ENCODE peak calls at places on chromosomes 12 and 14, in eight cellular contexts. One of them, this sample, is unnamed.
A peak's percentile ranks its signal among the peaks of the same experiment; 100 is the strongest.

GRCh38 chr14:54252072-54252730 is 144.6 kb upstream of the CDKN3 start:
- DNase-seq in glutamatergic neuron: no peak
- DNase-seq in sigmoid colon: no peak
- DNase-seq in Calu3: peak; percentile 66
- DNase-seq in RWPE1: peak; percentile 82
- DNase-seq in HCT116: peak; percentile 95
- DNase-seq in IMR-90: peak; percentile 58
- DNase-seq in AG10803: peak; percentile 87
- DNase-seq in this sample: no peak

GRCh38 chr12:19801941-19802340 is 362.6 kb downstream of the AEBP2 start:
- DNase-seq in AG10803: no peak
- DNase-seq in Calu3: no peak
- DNase-seq in RWPE1: no peak
- DNase-seq in sigmoid colon: no peak
- DNase-seq in glutamatergic neuron: no peak
- DNase-seq in HCT116: no peak
- DNase-seq in IMR-90: no peak
- DNase-seq in this sample: no peak

GRCh38 chr12:124992874-124993567 is 424 bp upstream of the BRI3BP start:
- DNase-seq in HCT116: peak; percentile 91
- DNase-seq in sigmoid colon: no peak
- DNase-seq in RWPE1: peak; percentile 68
- DNase-seq in IMR-90: peak; percentile 24
- DNase-seq in glutamatergic neuron: peak; percentile 81
- DNase-seq in AG10803: no peak
- DNase-seq in Calu3: peak; percentile 92
- DNase-seq in this sample: peak; percentile 81

GRCh38 chr12:93634416-93634815 is 42.8 kb upstream of the CRADD start:
- DNase-seq in RWPE1: no peak
- DNase-seq in IMR-90: peak; percentile 64
- DNase-seq in sigmoid colon: no peak
- DNase-seq in HCT116: no peak
- DNase-seq in AG10803: peak; percentile 24
- DNase-seq in glutamatergic neuron: no peak
- DNase-seq in Calu3: no peak
- DNase-seq in this sample: no peak

GRCh38 chr12:39459027-39459434 is 16.1 kb upstream of the KIF21A start:
- DNase-seq in Calu3: no peak
- DNase-seq in sigmoid colon: no peak
- DNase-seq in RWPE1: no peak
- DNase-seq in glutamatergic neuron: no peak
- DNase-seq in AG10803: no peak
- DNase-seq in IMR-90: no peak
- DNase-seq in HCT116: no peak
- DNase-seq in this sample: no peak

GRCh38 chr12:109568486-109568885 is 4.8 kb downstream of the MMAB start:
- DNase-seq in RWPE1: no peak
- DNase-seq in sigmoid colon: no peak
- DNase-seq in IMR-90: peak; percentile 9
- DNase-seq in Calu3: no peak
- DNase-seq in HCT116: no peak
- DNase-seq in glutamatergic neuron: no peak
- DNase-seq in AG10803: no peak
- DNase-seq in this sample: no peak

GRCh38 chr12:106651552-106651951 is 68.7 kb downstream of the RFX4 start:
- DNase-seq in RWPE1: no peak
- DNase-seq in HCT116: no peak
- DNase-seq in sigmoid colon: no peak
- DNase-seq in AG10803: no peak
- DNase-seq in IMR-90: no peak
- DNase-seq in Calu3: no peak
- DNase-seq in glutamatergic neuron: no peak
- DNase-seq in this sample: no peak

GRCh38 chr12:113149361-113150150 is at the start of gene CFAP73:
- DNase-seq in RWPE1: peak; percentile 84
- DNase-seq in HCT116: peak; percentile 62
- DNase-seq in sigmoid colon: no peak
- DNase-seq in glutamatergic neuron: peak; percentile 84
- DNase-seq in IMR-90: peak; percentile 75
- DNase-seq in Calu3: peak; percentile 96
- DNase-seq in AG10803: peak; percentile 84
- DNase-seq in this sample: peak; percentile 79

GRCh38 chr14:95488376-95489162 is 27.9 kb downstream of the SYNE3 start:
- DNase-seq in IMR-90: peak; percentile 27
- DNase-seq in RWPE1: no peak
- DNase-seq in AG10803: peak; percentile 67
- DNase-seq in sigmoid colon: no peak
- DNase-seq in Calu3: no peak
- DNase-seq in HCT116: no peak
- DNase-seq in glutamatergic neuron: no peak
- DNase-seq in this sample: no peak

GRCh38 chr12:3364226-3364625 is 126.8 kb upstream of the PRMT8 start:
- DNase-seq in sigmoid colon: no peak
- DNase-seq in HCT116: no peak
- DNase-seq in Calu3: no peak
- DNase-seq in RWPE1: no peak
- DNase-seq in glutamatergic neuron: no peak
- DNase-seq in IMR-90: no peak
- DNase-seq in AG10803: no peak
- DNase-seq in this sample: no peak

GRCh38 chr12:122980192-122981035 is at the start of gene ARL6IP4:
- DNase-seq in IMR-90: peak; percentile 54
- DNase-seq in HCT116: no peak
- DNase-seq in RWPE1: peak; percentile 74
- DNase-seq in glutamatergic neuron: peak; percentile 74
- DNase-seq in sigmoid colon: no peak
- DNase-seq in Calu3: peak; percentile 74
- DNase-seq in AG10803: peak; percentile 56
- DNase-seq in this sample: peak; percentile 69

GRCh38 chr12:76898472-76898871 is 19.7 kb upstream of the CSRP2 start:
- DNase-seq in IMR-90: no peak
- DNase-seq in glutamatergic neuron: no peak
- DNase-seq in AG10803: peak; percentile 20
- DNase-seq in Calu3: no peak
- DNase-seq in sigmoid colon: no peak
- DNase-seq in HCT116: no peak
- DNase-seq in RWPE1: no peak
- DNase-seq in this sample: no peak

GRCh38 chr12:114744696-114745095 is 60.7 kb upstream of the TBX3 start:
- DNase-seq in HCT116: no peak
- DNase-seq in sigmoid colon: peak; percentile 77
- DNase-seq in IMR-90: peak; percentile 93
- DNase-seq in AG10803: peak; percentile 60
- DNase-seq in RWPE1: no peak
- DNase-seq in glutamatergic neuron: no peak
- DNase-seq in Calu3: no peak
- DNase-seq in this sample: no peak

GRCh38 chr14:73738518-73739173 is 24.5 kb upstream of the PNMA1 start:
- DNase-seq in Calu3: no peak
- DNase-seq in AG10803: no peak
- DNase-seq in HCT116: no peak
- DNase-seq in glutamatergic neuron: no peak
- DNase-seq in RWPE1: no peak
- DNase-seq in IMR-90: no peak
- DNase-seq in sigmoid colon: peak; percentile 64
- DNase-seq in this sample: no peak

GRCh38 chr12:99418379-99418778 is 229.2 kb upstream of the GARIN6 start:
- DNase-seq in AG10803: no peak
- DNase-seq in IMR-90: no peak
- DNase-seq in RWPE1: no peak
- DNase-seq in Calu3: no peak
- DNase-seq in glutamatergic neuron: no peak
- DNase-seq in HCT116: no peak
- DNase-seq in sigmoid colon: no peak
- DNase-seq in this sample: no peak

GRCh38 chr12:116863275-116863767 is 17.9 kb downstream of the HRK start:
- DNase-seq in HCT116: peak; percentile 54
- DNase-seq in Calu3: no peak
- DNase-seq in glutamatergic neuron: no peak
- DNase-seq in sigmoid colon: no peak
- DNase-seq in IMR-90: peak; percentile 75
- DNase-seq in RWPE1: no peak
- DNase-seq in AG10803: peak; percentile 61
- DNase-seq in this sample: peak; percentile 55

GRCh38 chr12:80299976-80300375 is 144.1 kb upstream of the PTPRQ start:
- DNase-seq in AG10803: peak; percentile 6
- DNase-seq in IMR-90: no peak
- DNase-seq in Calu3: no peak
- DNase-seq in glutamatergic neuron: no peak
- DNase-seq in sigmoid colon: no peak
- DNase-seq in RWPE1: no peak
- DNase-seq in HCT116: no peak
- DNase-seq in this sample: no peak

GRCh38 chr14:28867571-28867970 is 101.0 kb downstream of the FOXG1 start:
- DNase-seq in AG10803: no peak
- DNase-seq in IMR-90: no peak
- DNase-seq in HCT116: no peak
- DNase-seq in glutamatergic neuron: no peak
- DNase-seq in RWPE1: no peak
- DNase-seq in Calu3: no peak
- DNase-seq in sigmoid colon: no peak
- DNase-seq in this sample: no peak

GRCh38 chr12:128794661-128795529 is 28.9 kb downstream of the SLC15A4 start:
- DNase-seq in Calu3: no peak
- DNase-seq in RWPE1: no peak
- DNase-seq in IMR-90: no peak
- DNase-seq in glutamatergic neuron: no peak
- DNase-seq in AG10803: no peak
- DNase-seq in HCT116: no peak
- DNase-seq in sigmoid colon: peak; percentile 50
- DNase-seq in this sample: no peak

DNA sequence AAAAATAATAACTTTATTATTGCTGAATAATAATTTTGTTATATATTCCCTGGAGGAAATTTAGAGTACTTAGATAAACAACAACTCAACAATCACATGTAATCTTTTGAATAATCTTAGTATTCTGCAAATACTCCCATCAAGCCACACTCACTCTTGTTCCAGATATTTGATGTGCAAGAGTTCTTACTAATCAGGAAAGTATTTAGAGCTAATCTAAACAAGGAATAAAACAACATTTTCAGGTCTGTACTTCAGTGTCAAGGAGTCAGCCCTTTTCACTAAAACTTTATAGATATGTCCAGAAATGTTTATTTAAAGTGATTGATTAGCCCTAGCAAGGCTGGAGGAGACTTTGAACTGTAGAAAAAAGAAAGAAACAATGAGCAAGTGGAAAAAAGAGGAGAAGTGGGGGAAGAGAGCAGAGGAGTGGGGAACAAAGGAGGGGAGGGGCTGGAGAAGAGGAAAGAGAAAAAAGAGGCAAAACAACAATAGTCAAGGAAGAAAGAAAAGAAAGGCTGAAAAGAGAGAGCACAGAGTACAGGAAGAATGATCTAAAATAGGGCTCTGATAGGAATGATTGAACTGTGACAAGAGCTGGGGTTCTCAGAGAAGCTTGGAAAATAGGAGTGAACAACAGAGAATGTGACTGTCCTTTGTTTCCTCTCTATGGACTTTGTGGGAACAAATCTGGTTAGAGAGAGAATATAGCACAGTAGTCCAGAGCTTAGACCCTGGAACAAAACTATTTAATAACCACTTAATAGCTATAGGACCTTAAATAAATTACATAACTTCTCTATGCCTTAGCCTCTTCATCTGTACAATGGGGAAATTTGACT is 238.7 kb downstream of the AKAP6 start:
- DNase-seq in sigmoid colon: no peak
- DNase-seq in AG10803: peak; percentile 41
- DNase-seq in RWPE1: no peak
- DNase-seq in IMR-90: peak; percentile 58
- DNase-seq in Calu3: no peak
- DNase-seq in glutamatergic neuron: no peak
- DNase-seq in HCT116: no peak
- DNase-seq in this sample: no peak
- TF ChIP-seq CTCF in sigmoid colon: no peak
- TF ChIP-seq CTCF in AG10803: no peak
- TF ChIP-seq CTCF in RWPE1: no peak
- TF ChIP-seq CTCF in IMR-90: no peak
- TF ChIP-seq CTCF in Calu3: no peak
- TF ChIP-seq CTCF in glutamatergic neuron: no peak
- TF ChIP-seq CTCF in HCT116: no peak
- TF ChIP-seq CTCF in this sample: no peak

GRCh38 chr14:70708717-70709570 is 67.2 kb downstream of the TTC9 start:
- DNase-seq in RWPE1: no peak
- DNase-seq in glutamatergic neuron: no peak
- DNase-seq in Calu3: no peak
- DNase-seq in HCT116: no peak
- DNase-seq in IMR-90: no peak
- DNase-seq in AG10803: no peak
- DNase-seq in sigmoid colon: no peak
- DNase-seq in this sample: no peak

GRCh38 chr14:70706177-70706576 is 64.5 kb downstream of the TTC9 start:
- DNase-seq in glutamatergic neuron: no peak
- DNase-seq in IMR-90: no peak
- DNase-seq in sigmoid colon: no peak
- DNase-seq in AG10803: peak; percentile 20
- DNase-seq in HCT116: no peak
- DNase-seq in Calu3: no peak
- DNase-seq in RWPE1: no peak
- DNase-seq in this sample: no peak

GRCh38 chr14:70704960-70705359 is 63.2 kb downstream of the TTC9 start:
- DNase-seq in IMR-90: no peak
- DNase-seq in HCT116: no peak
- DNase-seq in RWPE1: no peak
- DNase-seq in AG10803: no peak
- DNase-seq in sigmoid colon: no peak
- DNase-seq in glutamatergic neuron: no peak
- DNase-seq in Calu3: no peak
- DNase-seq in this sample: no peak

GRCh38 chr14:70709726-70710382 is 68.1 kb downstream of the TTC9 start:
- DNase-seq in glutamatergic neuron: no peak
- DNase-seq in AG10803: no peak
- DNase-seq in HCT116: no peak
- DNase-seq in RWPE1: no peak
- DNase-seq in sigmoid colon: no peak
- DNase-seq in IMR-90: no peak
- DNase-seq in Calu3: no peak
- DNase-seq in this sample: no peak

GRCh38 chr14:70707138-70708038 is 65.7 kb downstream of the TTC9 start:
- DNase-seq in Calu3: peak; percentile 81
- DNase-seq in IMR-90: peak; percentile 41
- DNase-seq in glutamatergic neuron: no peak
- DNase-seq in sigmoid colon: no peak
- DNase-seq in HCT116: peak; percentile 27
- DNase-seq in AG10803: peak; percentile 53
- DNase-seq in RWPE1: peak; percentile 67
- DNase-seq in this sample: no peak
- TF ChIP-seq CTCF in Calu3: no peak
- TF ChIP-seq CTCF in IMR-90: no peak
- TF ChIP-seq CTCF in glutamatergic neuron: no peak
- TF ChIP-seq CTCF in sigmoid colon: no peak
- TF ChIP-seq CTCF in HCT116: no peak
- TF ChIP-seq CTCF in AG10803: no peak
- TF ChIP-seq CTCF in RWPE1: no peak
- TF ChIP-seq CTCF in this sample: no peak

GRCh38 chr14:34365309-34365915 is 96.6 kb downstream of the SPTSSA start:
- DNase-seq in sigmoid colon: no peak
- DNase-seq in Calu3: no peak
- DNase-seq in glutamatergic neuron: no peak
- DNase-seq in RWPE1: no peak
- DNase-seq in HCT116: no peak
- DNase-seq in IMR-90: peak; percentile 13
- DNase-seq in AG10803: no peak
- DNase-seq in this sample: no peak
- TF ChIP-seq CTCF in sigmoid colon: no peak
- TF ChIP-seq CTCF in Calu3: no peak
- TF ChIP-seq CTCF in glutamatergic neuron: peak; percentile 19
- TF ChIP-seq CTCF in RWPE1: no peak
- TF ChIP-seq CTCF in HCT116: no peak
- TF ChIP-seq CTCF in IMR-90: peak; percentile 26
- TF ChIP-seq CTCF in AG10803: peak; percentile 42
- TF ChIP-seq CTCF in this sample: no peak

GRCh38 chr14:65373671-65374039 is 38.9 kb upstream of the FUT8 start:
- DNase-seq in AG10803: peak; percentile 49
- DNase-seq in IMR-90: no peak
- DNase-seq in Calu3: no peak
- DNase-seq in RWPE1: no peak
- DNase-seq in glutamatergic neuron: no peak
- DNase-seq in sigmoid colon: no peak
- DNase-seq in HCT116: no peak
- DNase-seq in this sample: no peak
- TF ChIP-seq CTCF in AG10803: peak; percentile 51
- TF ChIP-seq CTCF in IMR-90: no peak
- TF ChIP-seq CTCF in Calu3: no peak
- TF ChIP-seq CTCF in RWPE1: no peak
- TF ChIP-seq CTCF in glutamatergic neuron: no peak
- TF ChIP-seq CTCF in sigmoid colon: no peak
- TF ChIP-seq CTCF in HCT116: no peak
- TF ChIP-seq CTCF in this sample: no peak

This sample was measured in endothelial cell.